ENCODE peak calls at places on chromosomes 12 and 14, in five cellular contexts. One of them, this sample, is unnamed.

GRCh38 chr12:26845984-26846383 is 13.0 kb upstream of the ITPR2 start:
- DNase-seq in B cell: no peak
- DNase-seq in PC-3: no peak
- DNase-seq in left ventricle myocardium inferior: no peak
- DNase-seq in AG09319: peak; percentile 69
- DNase-seq in this sample: no peak

GRCh38 chr14:59189281-59189821 is 884 bp downstream of the DAAM1 start:
- DNase-seq in B cell: peak; percentile 45
- DNase-seq in PC-3: peak; percentile 52
- DNase-seq in left ventricle myocardium inferior: no peak
- DNase-seq in AG09319: no peak
- DNase-seq in this sample: no peak

GRCh38 chr12:48997719-48998496 is 1.3 kb downstream of the DDN start:
- DNase-seq in B cell: peak; percentile 93
- DNase-seq in PC-3: peak; percentile 33
- DNase-seq in left ventricle myocardium inferior: no peak
- DNase-seq in AG09319: no peak
- DNase-seq in this sample: peak; percentile 82

GRCh38 chr12:92955997-92956663 is 27.0 kb upstream of the EEA1 start:
- DNase-seq in B cell: no peak
- DNase-seq in PC-3: no peak
- DNase-seq in left ventricle myocardium inferior: no peak
- DNase-seq in AG09319: peak; percentile 40
- DNase-seq in this sample: no peak

GRCh38 chr14:71331393-71331792 is 424.1 kb downstream of the PCNX1 start:
- DNase-seq in B cell: no peak
- DNase-seq in PC-3: no peak
- DNase-seq in left ventricle myocardium inferior: no peak
- DNase-seq in AG09319: no peak
- DNase-seq in this sample: no peak

GRCh38 chr12:50185496-50185895 is 18.3 kb upstream of the CERS5 start:
- DNase-seq in B cell: no peak
- DNase-seq in PC-3: no peak
- DNase-seq in left ventricle myocardium inferior: no peak
- DNase-seq in AG09319: no peak
- DNase-seq in this sample: no peak

GRCh38 chr12:26608706-26609105 is 224.3 kb downstream of the ITPR2 start:
- DNase-seq in B cell: no peak
- DNase-seq in PC-3: no peak
- DNase-seq in left ventricle myocardium inferior: no peak
- DNase-seq in AG09319: peak; percentile 50
- DNase-seq in this sample: no peak

GRCh38 chr12:109387425-109388166 is 39.9 kb downstream of the MYO1H start:
- DNase-seq in B cell: no peak
- DNase-seq in PC-3: peak; percentile 61
- DNase-seq in left ventricle myocardium inferior: no peak
- DNase-seq in AG09319: peak; percentile 1
- DNase-seq in this sample: no peak

GRCh38 chr12:74646831-74647230 is 109.2 kb downstream of the ATXN7L3B start:
- DNase-seq in B cell: no peak
- DNase-seq in PC-3: peak; percentile 48
- DNase-seq in left ventricle myocardium inferior: no peak
- DNase-seq in AG09319: no peak
- DNase-seq in this sample: no peak

GRCh38 chr12:8692573-8692972 is 5.2 kb upstream of the RIMKLB start:
- DNase-seq in B cell: peak; percentile 50
- DNase-seq in PC-3: no peak
- DNase-seq in left ventricle myocardium inferior: no peak
- DNase-seq in AG09319: no peak
- DNase-seq in this sample: no peak

GRCh38 chr12:131832393-131833231 is 4.4 kb downstream of the MMP17 start:
- DNase-seq in B cell: no peak
- DNase-seq in PC-3: peak; percentile 51
- DNase-seq in left ventricle myocardium inferior: peak; percentile 51
- DNase-seq in AG09319: peak; percentile 63
- DNase-seq in this sample: peak; percentile 65

GRCh38 chr12:118984206-118984943 is 3.0 kb downstream of the SRRM4 start:
- DNase-seq in B cell: no peak
- DNase-seq in PC-3: no peak
- DNase-seq in left ventricle myocardium inferior: no peak
- DNase-seq in AG09319: no peak
- DNase-seq in this sample: no peak

GRCh38 chr14:55807059-55807499 is 227.1 kb downstream of the KTN1 start:
- DNase-seq in B cell: no peak
- DNase-seq in PC-3: peak; percentile 87
- DNase-seq in left ventricle myocardium inferior: peak; percentile 87
- DNase-seq in AG09319: no peak
- DNase-seq in this sample: no peak

GRCh38 chr12:30515351-30515750 is 180.3 kb downstream of the IPO8 start:
- DNase-seq in B cell: no peak
- DNase-seq in PC-3: peak; percentile 6
- DNase-seq in left ventricle myocardium inferior: no peak
- DNase-seq in AG09319: no peak
- DNase-seq in this sample: no peak

GRCh38 chr14:38964630-38965029 is 138.4 kb downstream of the SEC23A start:
- DNase-seq in B cell: no peak
- DNase-seq in PC-3: peak; percentile 63
- DNase-seq in left ventricle myocardium inferior: no peak
- DNase-seq in AG09319: no peak
- DNase-seq in this sample: no peak

GRCh38 chr12:25307818-25308217 is 57.1 kb upstream of the KRAS start:
- DNase-seq in B cell: no peak
- DNase-seq in PC-3: no peak
- DNase-seq in left ventricle myocardium inferior: no peak
- DNase-seq in AG09319: no peak
- DNase-seq in this sample: no peak

GRCh38 chr12:55820679-55821078 is 2.8 kb downstream of the ORMDL2 start:
- DNase-seq in B cell: no peak
- DNase-seq in PC-3: peak; percentile 31
- DNase-seq in left ventricle myocardium inferior: no peak
- DNase-seq in AG09319: no peak
- DNase-seq in this sample: no peak
- TF ChIP-seq CTCF in B cell: no peak
- TF ChIP-seq CTCF in PC-3: peak; percentile 60
- TF ChIP-seq CTCF in left ventricle myocardium inferior: no peak
- TF ChIP-seq CTCF in AG09319: peak; percentile 25
- TF ChIP-seq CTCF in this sample: peak; percentile 37

DNA sequence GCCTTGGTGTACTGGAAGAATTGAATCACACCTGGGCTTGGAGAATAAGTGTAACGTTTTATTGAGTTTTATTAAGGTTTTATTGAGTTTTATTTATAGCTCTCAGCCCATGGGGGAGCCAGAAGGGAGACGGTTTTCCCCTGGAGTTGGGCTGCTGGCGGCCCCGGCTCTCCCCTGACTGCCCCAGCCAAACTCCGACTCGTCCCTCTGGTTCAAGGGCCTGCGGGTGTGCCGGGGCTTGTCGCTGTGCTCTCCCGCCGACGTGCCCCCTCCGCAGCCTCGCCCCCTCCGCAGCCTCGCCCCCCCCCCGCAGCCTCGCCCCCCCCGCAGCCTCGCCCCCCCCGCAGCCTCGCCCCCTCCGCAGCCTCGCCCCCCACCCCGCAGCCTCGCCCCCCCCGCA is 326.1 kb upstream of the RTL1 start:
- DNase-seq in B cell: peak; percentile 7
- DNase-seq in PC-3: no peak
- DNase-seq in left ventricle myocardium inferior: no peak
- DNase-seq in AG09319: no peak
- DNase-seq in this sample: no peak
- TF ChIP-seq CTCF in B cell: no peak
- TF ChIP-seq CTCF in PC-3: no peak
- TF ChIP-seq CTCF in left ventricle myocardium inferior: no peak
- TF ChIP-seq CTCF in AG09319: no peak
- TF ChIP-seq CTCF in this sample: no peak

GRCh38 chr14:95980402-95980801 is 58.8 kb upstream of the C14orf132 start:
- DNase-seq in B cell: no peak
- DNase-seq in PC-3: no peak
- DNase-seq in left ventricle myocardium inferior: no peak
- DNase-seq in AG09319: no peak
- DNase-seq in this sample: no peak

GRCh38 chr14:95984206-95984605 is 55.0 kb upstream of the C14orf132 start:
- DNase-seq in B cell: no peak
- DNase-seq in PC-3: no peak
- DNase-seq in left ventricle myocardium inferior: no peak
- DNase-seq in AG09319: no peak
- DNase-seq in this sample: no peak

GRCh38 chr14:95979339-95980042 is 59.7 kb upstream of the C14orf132 start:
- DNase-seq in B cell: no peak
- DNase-seq in PC-3: no peak
- DNase-seq in left ventricle myocardium inferior: no peak
- DNase-seq in AG09319: no peak
- DNase-seq in this sample: no peak

GRCh38 chr14:95981939-95982338 is 57.2 kb upstream of the C14orf132 start:
- DNase-seq in B cell: no peak
- DNase-seq in PC-3: no peak
- DNase-seq in left ventricle myocardium inferior: no peak
- DNase-seq in AG09319: no peak
- DNase-seq in this sample: no peak
- TF ChIP-seq CTCF in B cell: no peak
- TF ChIP-seq CTCF in PC-3: no peak
- TF ChIP-seq CTCF in left ventricle myocardium inferior: no peak
- TF ChIP-seq CTCF in AG09319: no peak
- TF ChIP-seq CTCF in this sample: no peak

GRCh38 chr14:54420478-54421116 is 20.6 kb downstream of the CNIH1 start:
- DNase-seq in B cell: no peak
- DNase-seq in PC-3: peak; percentile 89
- DNase-seq in left ventricle myocardium inferior: no peak
- DNase-seq in AG09319: no peak
- DNase-seq in this sample: no peak
- TF ChIP-seq CTCF in B cell: peak; percentile 41
- TF ChIP-seq CTCF in PC-3: peak; percentile 96
- TF ChIP-seq CTCF in left ventricle myocardium inferior: peak; percentile 72
- TF ChIP-seq CTCF in AG09319: peak; percentile 70
- TF ChIP-seq CTCF in this sample: peak; percentile 43

GRCh38 chr12:77033658-77034164 is 31.7 kb downstream of the E2F7 start:
- DNase-seq in B cell: no peak
- DNase-seq in PC-3: no peak
- DNase-seq in left ventricle myocardium inferior: no peak
- DNase-seq in AG09319: no peak
- DNase-seq in this sample: no peak

GRCh38 chr12:77032406-77032805 is 33.0 kb downstream of the E2F7 start:
- DNase-seq in B cell: no peak
- DNase-seq in PC-3: peak; percentile 55
- DNase-seq in left ventricle myocardium inferior: no peak
- DNase-seq in AG09319: no peak
- DNase-seq in this sample: no peak

GRCh38 chr12:77031745-77032144 is 33.6 kb downstream of the E2F7 start:
- DNase-seq in B cell: no peak
- DNase-seq in PC-3: no peak
- DNase-seq in left ventricle myocardium inferior: no peak
- DNase-seq in AG09319: no peak
- DNase-seq in this sample: no peak
- TF ChIP-seq CTCF in B cell: no peak
- TF ChIP-seq CTCF in PC-3: no peak
- TF ChIP-seq CTCF in left ventricle myocardium inferior: no peak
- TF ChIP-seq CTCF in AG09319: no peak
- TF ChIP-seq CTCF in this sample: no peak